ENCODE peak calls at places on chromosome 5, in seven cellular contexts. L is H9, B is neuronal stem cell, S is IMR-90, G is mesenchymal stem cell, E is mesendoderm, H is H1. R is an unnamed sample.

GRCh38 chr5:107955321-107955720 is 284.6 kb upstream of the EFNA5 start:
- DNase-seq in L (no peak), B (no peak), S (no peak), G (no peak), E (peak; percentile 46), H (no peak), R (no peak)

GRCh38 chr5:17190242-17190778 is 27.1 kb upstream of the BASP1 start:
- DNase-seq in L (no peak), B (peak; percentile 61), S (peak; percentile 84), G (peak; percentile 88), E (peak; percentile 76), H (no peak), R (peak; percentile 54)

GRCh38 chr5:35773936-35774335 is 82.8 kb upstream of the IL7R start:
- DNase-seq in L (no peak), B (no peak), S (peak; percentile 64), G (peak; percentile 6), E (no peak), H (no peak), R (no peak)

GRCh38 chr5:135423158-135423925 is 23.8 kb downstream of the DCANP1 start:
- DNase-seq in L (no peak), B (no peak), S (no peak), G (no peak), E (peak; percentile 93), H (no peak), R (peak; percentile 82)

GRCh38 chr5:139422307-139422893 is 16.9 kb downstream of the DNAJC18 start:
- DNase-seq in L (peak; percentile 39), B (no peak), S (peak; percentile 78), G (peak; percentile 77), E (peak; percentile 81), H (no peak), R (peak; percentile 87)

GRCh38 chr5:1293997-1294838 is 650 bp downstream of the TERT start:
- DNase-seq in L (peak; percentile 66), B (no peak), S (no peak), G (no peak), E (peak; percentile 40), H (no peak), R (no peak)

GRCh38 chr5:151870820-151871219 is 53.8 kb downstream of the GLRA1 start:
- DNase-seq in L (no peak), B (no peak), S (peak; percentile 42), G (peak; percentile 18), E (peak; percentile 54), H (no peak), R (peak; percentile 2)

GRCh38 chr5:100647461-100648230 is 112.5 kb downstream of the FAM174A start:
- DNase-seq in L (no peak), B (no peak), S (no peak), G (no peak), E (no peak), H (no peak), R (peak; percentile 32)

GRCh38 chr5:76986828-76987526 is 34.1 kb downstream of the CRHBP start:
- DNase-seq in L (no peak), B (no peak), S (no peak), G (no peak), E (peak; percentile 93), H (no peak), R (no peak)

GRCh38 chr5:159909126-159909525 is 7.2 kb upstream of the ADRA1B start:
- DNase-seq in L (no peak), B (no peak), S (no peak), G (no peak), E (peak; percentile 36), H (no peak), R (no peak)

GRCh38 chr5:73312872-73313510 is 135.6 kb downstream of the FOXD1 start:
- DNase-seq in L (no peak), B (no peak), S (peak; percentile 35), G (no peak), E (no peak), H (no peak), R (no peak)

GRCh38 chr5:137470111-137470920 is 28.8 kb downstream of the SPOCK1 start:
- DNase-seq in L (no peak), B (no peak), S (peak; percentile 94), G (no peak), E (no peak), H (no peak), R (peak; percentile 29)

GRCh38 chr5:73625905-73626811 is at the start of gene ARHGEF28:
- DNase-seq in L (peak; percentile 66), B (peak; percentile 56), S (peak; percentile 28), G (peak; percentile 52), E (peak; percentile 38), H (no peak), R (no peak)

GRCh38 chr5:45508155-45508554 is 188.0 kb downstream of the HCN1 start:
- DNase-seq in L (no peak), B (no peak), S (no peak), G (no peak), E (no peak), H (no peak), R (no peak)

GRCh38 chr5:65072836-65073620 is 304.3 kb downstream of the CWC27 start:
- DNase-seq in L (no peak), B (no peak), S (peak; percentile 4), G (peak; percentile 75), E (no peak), H (no peak), R (no peak)

GRCh38 chr5:67267522-67268232 is 71.1 kb upstream of the CD180 start:
- DNase-seq in L (no peak), B (no peak), S (no peak), G (peak; percentile 22), E (no peak), H (no peak), R (no peak)

GRCh38 chr5:1461396-1461795 is 16.2 kb upstream of the SLC6A3 start:
- DNase-seq in L (no peak), B (no peak), S (no peak), G (no peak), E (no peak), H (no peak), R (no peak)

GRCh38 chr5:66198837-66199236 is 54.7 kb downstream of the SREK1 start:
- DNase-seq in L (no peak), B (no peak), S (no peak), G (no peak), E (peak; percentile 37), H (no peak), R (no peak)
- H3K23ac ChIP-seq in L (no peak overlapping the region), B (no peak overlapping the region), S (no peak overlapping the region), G (no peak overlapping the region), E (no peak overlapping the region), H (no peak overlapping the region), R (no peak overlapping the region)

GRCh38 chr5:171464829-171465228 is 45.4 kb downstream of the FGF18 start:
- DNase-seq in L (no peak), B (no peak), S (no peak), G (no peak), E (no peak), H (no peak), R (no peak)
- H3K18ac ChIP-seq in L (no peak overlapping the region), B (no peak overlapping the region), S (no peak overlapping the region), G (no peak overlapping the region), E (no peak overlapping the region), H (no peak overlapping the region), R (no peak overlapping the region)

GRCh38 chr5:141411575-141411974 is 1.2 kb upstream of the PCDHGA10 start:
- DNase-seq in L (no peak), B (no peak), S (no peak), G (peak; percentile 4), E (no peak), H (no peak), R (no peak)
- H3K23ac ChIP-seq in L (no peak overlapping the region), B (no peak overlapping the region), S (no peak overlapping the region), G (no peak overlapping the region), E (no peak overlapping the region), H (no peak overlapping the region), R (no peak overlapping the region)

GRCh38 chr5:54603372-54603771 is 85.8 kb downstream of the SNX18 start:
- DNase-seq in L (no peak), B (no peak), S (no peak), G (no peak), E (no peak), H (no peak), R (peak; percentile 79)
- H3K18ac ChIP-seq in L (no peak overlapping the region), B (no peak overlapping the region), S (peak overlapping the region; percentile 70), G (no peak overlapping the region), E (no peak overlapping the region), H (no peak overlapping the region), R (no peak overlapping the region)

GRCh38 chr5:82295144-82295543 is 17.0 kb upstream of the RPS23 start:
- DNase-seq in L (no peak), B (no peak), S (peak; percentile 23), G (no peak), E (peak; percentile 80), H (no peak), R (no peak)

GRCh38 chr5:82297711-82298110 is 19.6 kb upstream of the RPS23 start:
- DNase-seq in L (no peak), B (no peak), S (no peak), G (no peak), E (no peak), H (no peak), R (peak; percentile 55)

GRCh38 chr5:82298668-82299067 is 20.5 kb upstream of the RPS23 start:
- DNase-seq in L (no peak), B (no peak), S (no peak), G (no peak), E (no peak), H (no peak), R (no peak)

GRCh38 chr5:82295959-82296557 is 17.9 kb upstream of the RPS23 start:
- DNase-seq in L (no peak), B (no peak), S (no peak), G (no peak), E (no peak), H (no peak), R (no peak)

GRCh38 chr5:82296929-82297328 is 18.8 kb upstream of the RPS23 start:
- DNase-seq in L (no peak), B (no peak), S (no peak), G (no peak), E (peak; percentile 34), H (no peak), R (no peak)
- H3K23ac ChIP-seq in L (no peak overlapping the region), B (no peak overlapping the region), S (no peak overlapping the region), G (no peak overlapping the region), E (no peak overlapping the region), H (no peak overlapping the region), R (no peak overlapping the region)

GRCh38 chr5:145228564-145228963 is 606.6 kb downstream of the PRELID2 start:
- DNase-seq in L (no peak), B (no peak), S (no peak), G (no peak), E (no peak), H (no peak), R (no peak)
- H3K18ac ChIP-seq in L (no peak overlapping the region), B (no peak overlapping the region), S (no peak overlapping the region), G (no peak overlapping the region), E (no peak overlapping the region), H (no peak overlapping the region), R (no peak overlapping the region)

GRCh38 chr5:43613370-43613769 is 10.4 kb downstream of the NNT start:
- DNase-seq in L (no peak), B (no peak), S (no peak), G (no peak), E (no peak), H (no peak), R (no peak)
- H3K23ac ChIP-seq in L (no peak overlapping the region), B (no peak overlapping the region), S (no peak overlapping the region), G (no peak overlapping the region), E (no peak overlapping the region), H (no peak overlapping the region), R (no peak overlapping the region)

R was measured in trophoblast cell.